ENCODE peak calls at places on chromosomes 3 and 15, in ten cellular contexts. Z is right lobe of liver, X is dorsolateral prefrontal cortex, S is heart left ventricle, D is AG09309, V is endodermal cell, G is HFF-Myc, R is pancreas, Q is sigmoid colon, H is tibial artery. F is an unnamed sample.

GRCh38 chr3:17605032-17605431 is 137.4 kb downstream of the TBC1D5 start:
- DNase-seq in Z (no peak), X (no peak), S (no peak), D (peak), V (no peak), G (peak), R (no peak), Q (no peak), H (no peak), F (peak)

GRCh38 chr3:54599741-54600140 is 328.1 kb downstream of the LRTM1 start:
- DNase-seq in Z (no peak), X (peak), S (peak), D (no peak), V (no peak), G (no peak), R (no peak), Q (peak), H (no peak), F (no peak)

GRCh38 chr3:52310861-52311566 is 5.1 kb upstream of the DNAH1 start:
- DNase-seq in Z (no peak), X (no peak), S (no peak), D (no peak), V (no peak), G (no peak), R (no peak), Q (no peak), H (no peak), F (no peak)

GRCh38 chr15:44712108-44713005 is 1.0 kb downstream of the B2M start:
- DNase-seq in Z (peak), X (no peak), S (peak), D (peak), V (no peak), G (no peak), R (peak), Q (peak), H (peak), F (peak)

GRCh38 chr3:178325330-178325729 is 210.9 kb upstream of the KCNMB2 start:
- DNase-seq in Z (no peak), X (no peak), S (no peak), D (peak), V (no peak), G (no peak), R (no peak), Q (no peak), H (no peak), F (peak)

GRCh38 chr3:170180107-170180951 is 1.2 kb downstream of the PHC3 start:
- DNase-seq in Z (no peak), X (no peak), S (no peak), D (no peak), V (no peak), G (no peak), R (no peak), Q (no peak), H (no peak), F (peak)

GRCh38 chr15:35673093-35673573 is 127.2 kb upstream of the DPH6 start:
- DNase-seq in Z (no peak), X (no peak), S (no peak), D (no peak), V (no peak), G (no peak), R (no peak), Q (no peak), H (no peak), F (peak)

GRCh38 chr3:27081566-27081965 is 287.6 kb downstream of the NEK10 start:
- DNase-seq in Z (no peak), X (no peak), S (peak), D (no peak), V (no peak), G (no peak), R (no peak), Q (no peak), H (no peak), F (no peak)

GRCh38 chr15:46222861-46223260 is 588.0 kb downstream of the SQOR start:
- DNase-seq in Z (no peak), X (no peak), S (no peak), D (no peak), V (no peak), G (no peak), R (no peak), Q (no peak), H (no peak), F (no peak)

GRCh38 chr15:90851114-90851513 is 17.3 kb upstream of the FURIN start:
- DNase-seq in Z (no peak), X (no peak), S (no peak), D (no peak), V (no peak), G (no peak), R (no peak), Q (no peak), H (no peak), F (no peak)

GRCh38 chr15:76340198-76340801 is 3.7 kb downstream of the ISL2 start:
- DNase-seq in Z (peak), X (no peak), S (no peak), D (no peak), V (peak), G (no peak), R (peak), Q (no peak), H (peak), F (peak)

GRCh38 chr15:52021892-52022540 is 3.0 kb downstream of the MAPK6 start:
- DNase-seq in Z (no peak), X (no peak), S (no peak), D (no peak), V (no peak), G (no peak), R (no peak), Q (no peak), H (no peak), F (no peak)

GRCh38 chr15:97981058-97981457 is 20.6 kb downstream of the ARRDC4 start:
- DNase-seq in Z (no peak), X (no peak), S (no peak), D (no peak), V (no peak), G (no peak), R (no peak), Q (no peak), H (no peak), F (no peak)

GRCh38 chr3:147113293-147114045 is 292.9 kb downstream of the ZIC4 start:
- DNase-seq in Z (no peak), X (no peak), S (no peak), D (peak), V (no peak), G (peak), R (no peak), Q (no peak), H (no peak), F (peak)

GRCh38 chr3:192608756-192609155 is 118.6 kb downstream of the FGF12 start:
- DNase-seq in Z (no peak), X (no peak), S (no peak), D (no peak), V (no peak), G (no peak), R (no peak), Q (no peak), H (no peak), F (no peak)

GRCh38 chr3:47007482-47008257 is 28.2 kb downstream of the NBEAL2 start:
- DNase-seq in Z (no peak), X (no peak), S (no peak), D (no peak), V (no peak), G (no peak), R (no peak), Q (peak), H (peak), F (no peak)

GRCh38 chr15:73841756-73842590 is 31.4 kb upstream of the TBC1D21 start:
- DNase-seq in Z (no peak), X (no peak), S (no peak), D (no peak), V (no peak), G (no peak), R (no peak), Q (no peak), H (no peak), F (no peak)

GRCh38 chr15:45549831-45550230 is 27.3 kb upstream of the SLC30A4 start:
- DNase-seq in Z (no peak), X (no peak), S (no peak), D (peak), V (no peak), G (peak), R (no peak), Q (no peak), H (no peak), F (peak)

GRCh38 chr3:58989173-58989572 is 60.7 kb downstream of the CFAP20DC start:
- DNase-seq in Z (no peak), X (no peak), S (no peak), D (no peak), V (no peak), G (no peak), R (no peak), Q (no peak), H (no peak), F (peak)

GRCh38 chr3:151398895-151399294 is 14.3 kb upstream of the P2RY12 start:
- DNase-seq in Z (no peak), X (no peak), S (no peak), D (no peak), V (no peak), G (no peak), R (no peak), Q (no peak), H (no peak), F (no peak)

GRCh38 chr3:112738366-112738765 is 97.4 kb upstream of the CCDC80 start:
- DNase-seq in Z (no peak), X (no peak), S (no peak), D (no peak), V (no peak), G (no peak), R (no peak), Q (no peak), H (no peak), F (peak)

GRCh38 chr3:115835946-115836345 is 212.6 kb downstream of the GAP43 start:
- DNase-seq in Z (no peak), X (no peak), S (no peak), D (no peak), V (no peak), G (no peak), R (no peak), Q (no peak), H (no peak), F (no peak)

GRCh38 chr3:127690106-127690505 is 17.4 kb downstream of the ABTB1 start:
- DNase-seq in Z (peak), X (no peak), S (no peak), D (no peak), V (peak), G (no peak), R (peak), Q (peak), H (peak), F (peak)

GRCh38 chr15:71679223-71680078 is 130.9 kb upstream of the NR2E3 start:
- DNase-seq in Z (no peak), X (no peak), S (no peak), D (peak), V (peak), G (peak), R (no peak), Q (no peak), H (no peak), F (peak)

GRCh38 chr3:242986-243706 is 46.6 kb downstream of the CHL1 start:
- DNase-seq in Z (no peak), X (no peak), S (no peak), D (no peak), V (no peak), G (no peak), R (no peak), Q (no peak), H (no peak), F (peak)

GRCh38 chr3:56309465-56309864 is 158.8 kb downstream of the ERC2 start:
- DNase-seq in Z (no peak), X (no peak), S (no peak), D (no peak), V (no peak), G (no peak), R (no peak), Q (no peak), H (no peak), F (no peak)

GRCh38 chr15:82870727-82871576 is 61.5 kb downstream of the WHAMM start:
- DNase-seq in Z (no peak), X (no peak), S (no peak), D (no peak), V (no peak), G (no peak), R (no peak), Q (no peak), H (no peak), F (no peak)

GRCh38 chr3:52305926-52306325 is 10.2 kb upstream of the DNAH1 start:
- DNase-seq in Z (no peak), X (no peak), S (no peak), D (no peak), V (no peak), G (no peak), R (no peak), Q (no peak), H (no peak), F (no peak)

GRCh38 chr3:191889781-191890180 is 428.8 kb downstream of the PYDC2 start:
- DNase-seq in Z (no peak), X (no peak), S (no peak), D (no peak), V (no peak), G (no peak), R (no peak), Q (no peak), H (no peak), F (no peak)

GRCh38 chr15:70036585-70037343 is 61.0 kb downstream of the TLE3 start:
- DNase-seq in Z (no peak), X (no peak), S (no peak), D (no peak), V (no peak), G (no peak), R (peak), Q (no peak), H (peak), F (no peak)

GRCh38 chr3:5016218-5017161 is 37.3 kb downstream of the BHLHE40 start:
- DNase-seq in Z (no peak), X (no peak), S (peak), D (no peak), V (peak), G (no peak), R (no peak), Q (no peak), H (no peak), F (peak)

GRCh38 chr15:65595960-65596359 is 15.0 kb downstream of the INTS14 start:
- DNase-seq in Z (no peak), X (peak), S (no peak), D (no peak), V (no peak), G (no peak), R (no peak), Q (no peak), H (no peak), F (peak)

GRCh38 chr3:178485756-178486155 is 50.5 kb upstream of the KCNMB2 start:
- DNase-seq in Z (no peak), X (no peak), S (no peak), D (peak), V (no peak), G (peak), R (no peak), Q (no peak), H (no peak), F (no peak)

GRCh38 chr3:72143322-72143721 is 358.4 kb upstream of the PROK2 start:
- DNase-seq in Z (no peak), X (no peak), S (no peak), D (peak), V (no peak), G (no peak), R (no peak), Q (no peak), H (no peak), F (peak)

GRCh38 chr15:83278191-83278590 is 6.3 kb downstream of the BNC1 start:
- DNase-seq in Z (no peak), X (no peak), S (no peak), D (no peak), V (no peak), G (no peak), R (no peak), Q (no peak), H (no peak), F (peak)

GRCh38 chr15:66767370-66767769 is 65.3 kb downstream of the SMAD6 start:
- DNase-seq in Z (no peak), X (peak), S (no peak), D (no peak), V (no peak), G (no peak), R (peak), Q (peak), H (no peak), F (no peak)

DNA sequence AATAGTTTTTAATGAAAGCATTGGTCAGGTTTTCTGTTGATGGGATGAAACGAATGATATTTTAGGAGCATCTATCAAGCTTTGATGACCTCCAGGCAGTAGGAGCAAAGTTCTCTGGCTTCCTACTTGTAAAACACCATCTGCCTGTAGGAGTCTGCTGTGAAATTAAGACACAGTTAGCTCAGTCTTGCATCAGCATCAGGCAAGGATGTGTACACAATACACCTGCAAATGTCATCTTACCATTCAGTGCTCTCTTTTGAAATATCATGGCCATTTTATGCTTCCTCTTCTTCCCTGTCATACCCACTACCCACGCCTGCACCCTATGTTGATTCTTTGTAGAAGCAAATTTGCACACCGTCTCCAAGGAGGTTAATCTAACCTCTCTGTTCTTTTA is 38.2 kb downstream of the B3GALNT1 start:
- DNase-seq in Z (no peak), X (no peak), S (no peak), D (no peak), V (no peak), G (no peak), R (no peak), Q (no peak), H (no peak), F (no peak)
- TF ChIP-seq CTCF in Z (no peak), X (no peak), S (no peak), D (no peak), V (no peak), G (no peak), R (no peak), Q (no peak), H (no peak), F (no peak)

GRCh38 chr3:12719984-12720656 is 38.9 kb downstream of the TMEM40 start:
- DNase-seq in Z (peak), X (peak), S (peak), D (peak), V (peak), G (peak), R (peak), Q (peak), H (peak), F (peak)
- H3K4me3 ChIP-seq in Z (no peak), X (peak), S (peak), D (peak), V (no peak), G (peak), R (no peak), Q (peak), H (peak), F (peak)

GRCh38 chr3:184415229-184415517 is 35.3 kb downstream of the CHRD start:
- DNase-seq in Z (no peak), X (no peak), S (no peak), D (no peak), V (no peak), G (no peak), R (no peak), Q (no peak), H (peak), F (no peak)

GRCh38 chr3:184419171-184419570 is 39.3 kb downstream of the CHRD start:
- DNase-seq in Z (no peak), X (peak), S (no peak), D (no peak), V (no peak), G (no peak), R (no peak), Q (no peak), H (peak), F (no peak)

GRCh38 chr3:184423567-184423966 is 43.7 kb downstream of the CHRD start:
- DNase-seq in Z (no peak), X (no peak), S (no peak), D (no peak), V (no peak), G (no peak), R (no peak), Q (no peak), H (peak), F (no peak)

GRCh38 chr3:184414418-184415228 is 34.8 kb downstream of the CHRD start:
- DNase-seq in Z (no peak), X (no peak), S (no peak), D (no peak), V (no peak), G (no peak), R (no peak), Q (no peak), H (peak), F (no peak)

DNA sequence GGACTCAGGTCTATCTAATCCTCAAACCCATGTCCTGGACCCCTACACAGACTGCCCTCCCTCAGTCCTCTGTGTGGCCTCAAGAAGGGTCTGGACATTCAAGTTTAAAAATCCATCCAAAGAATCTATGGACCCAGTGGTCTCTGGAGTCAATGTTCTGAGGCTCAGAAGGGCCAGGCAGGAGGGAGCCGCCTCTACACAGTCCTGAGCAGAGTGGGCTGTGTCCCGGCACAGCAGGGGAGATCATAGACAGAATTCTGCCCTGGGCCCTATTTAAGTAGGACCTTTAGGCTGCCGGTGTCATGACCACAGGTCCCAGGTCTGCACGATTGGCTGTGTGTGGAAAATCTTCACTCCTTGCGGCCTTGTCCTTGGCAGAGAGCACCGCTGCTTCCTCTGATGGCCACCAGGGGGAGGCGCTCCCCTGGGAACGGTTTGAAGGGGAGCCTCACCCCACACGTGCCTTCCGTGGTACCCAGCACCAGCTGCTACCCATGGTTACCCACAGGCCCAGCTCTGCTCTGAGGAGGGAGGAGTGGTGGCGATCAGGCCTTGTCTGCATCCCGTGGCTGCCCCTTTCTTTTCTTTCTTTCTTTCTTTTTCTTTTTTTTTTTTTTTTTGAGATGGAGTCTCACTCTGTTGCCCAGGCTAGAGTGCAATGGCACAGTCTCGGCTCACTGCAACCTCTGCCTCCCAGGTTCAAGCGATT is 37.9 kb downstream of the CHRD start:
- DNase-seq in Z (peak), X (peak), S (peak), D (no peak), V (peak), G (peak), R (peak), Q (peak), H (peak), F (peak)
- TF ChIP-seq CTCF in Z (peak), X (peak), S (peak), D (peak), V (peak), G (peak), R (peak), Q (peak), H (peak), F (peak)

DNA sequence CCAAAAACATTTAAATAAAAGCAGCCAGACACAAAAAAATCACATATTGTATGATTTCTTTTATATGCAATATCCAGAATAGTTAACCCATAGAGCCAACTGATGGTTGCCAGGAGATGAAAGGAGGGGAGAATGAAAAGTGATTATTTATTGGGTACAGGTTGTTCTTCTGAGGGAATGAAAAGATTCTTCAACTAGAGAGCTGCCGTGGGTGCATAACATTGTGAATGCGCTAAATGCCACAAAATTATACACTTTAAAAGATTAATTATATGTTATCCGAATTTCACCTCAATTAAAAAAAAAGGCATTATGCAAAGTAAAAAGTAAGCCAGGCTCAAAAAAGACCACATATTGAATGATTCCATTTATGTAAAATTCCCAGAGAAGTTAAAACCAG is 36.1 kb downstream of the PRKAR2A start:
- DNase-seq in Z (no peak), X (no peak), S (no peak), D (no peak), V (no peak), G (no peak), R (no peak), Q (no peak), H (no peak), F (no peak)
- H3K4me3 ChIP-seq in Z (no peak), X (no peak), S (no peak), D (no peak), V (no peak), G (no peak), R (no peak), Q (no peak), H (no peak), F (no peak)

GRCh38 chr15:62616746-62617145 is 425.8 kb upstream of the TPM1 start:
- DNase-seq in Z (no peak), X (no peak), S (peak), D (no peak), V (no peak), G (no peak), R (no peak), Q (no peak), H (no peak), F (no peak)

GRCh38 chr15:62619526-62619925 is 423.0 kb upstream of the TPM1 start:
- DNase-seq in Z (no peak), X (no peak), S (no peak), D (no peak), V (no peak), G (no peak), R (no peak), Q (no peak), H (no peak), F (no peak)

GRCh38 chr15:62617741-62618140 is 424.8 kb upstream of the TPM1 start:
- DNase-seq in Z (no peak), X (no peak), S (no peak), D (no peak), V (no peak), G (no peak), R (no peak), Q (no peak), H (no peak), F (no peak)

GRCh38 chr15:62619105-62619504 is 423.4 kb upstream of the TPM1 start:
- DNase-seq in Z (no peak), X (peak), S (no peak), D (no peak), V (no peak), G (no peak), R (no peak), Q (no peak), H (no peak), F (no peak)

GRCh38 chr15:62618432-62618831 is 424.1 kb upstream of the TPM1 start:
- DNase-seq in Z (no peak), X (no peak), S (no peak), D (peak), V (no peak), G (peak), R (no peak), Q (no peak), H (no peak), F (peak)
- TF ChIP-seq CTCF in Z (no peak), X (no peak), S (no peak), D (peak), V (peak), G (peak), R (no peak), Q (no peak), H (peak), F (peak)

F was measured in fibroblast of pulmonary artery.